ENCODE peak calls at places on chromosomes 13 and 19, in seven cellular contexts. One of them, this sample, is unnamed.

GRCh38 chr13:41649659-41650058 is 192.3 kb downstream of the RGCC start:
- DNase-seq in psoas muscle: no peak
- DNase-seq in mucosa of descending colon: no peak
- DNase-seq in OCI-LY7: peak; percentile 60
- DNase-seq in upper lobe of left lung: no peak
- DNase-seq in fibroblast of lung: peak; percentile 42
- DNase-seq in astrocyte of the spinal cord: peak; percentile 55
- DNase-seq in this sample: no peak

GRCh38 chr19:24073807-24074206 is 13.2 kb upstream of the ZNF254 start:
- DNase-seq in astrocyte of the spinal cord: no peak
- DNase-seq in fibroblast of lung: no peak
- DNase-seq in mucosa of descending colon: no peak
- DNase-seq in psoas muscle: no peak
- DNase-seq in OCI-LY7: no peak
- DNase-seq in upper lobe of left lung: no peak
- DNase-seq in this sample: no peak

GRCh38 chr19:50147462-50148423 is 15.3 kb downstream of the IZUMO2 start:
- DNase-seq in astrocyte of the spinal cord: peak; percentile 93
- DNase-seq in OCI-LY7: peak; percentile 25
- DNase-seq in mucosa of descending colon: peak; percentile 78
- DNase-seq in fibroblast of lung: peak; percentile 81
- DNase-seq in psoas muscle: peak; percentile 93
- DNase-seq in upper lobe of left lung: peak; percentile 93
- DNase-seq in this sample: peak; percentile 89

GRCh38 chr19:47658431-47659383 is 49.8 kb downstream of the BICRA start:
- DNase-seq in mucosa of descending colon: no peak
- DNase-seq in psoas muscle: peak; percentile 38
- DNase-seq in OCI-LY7: no peak
- DNase-seq in astrocyte of the spinal cord: peak; percentile 77
- DNase-seq in upper lobe of left lung: no peak
- DNase-seq in fibroblast of lung: no peak
- DNase-seq in this sample: no peak

GRCh38 chr13:99366075-99366987 is 59.1 kb upstream of the GPR183 start:
- DNase-seq in upper lobe of left lung: no peak
- DNase-seq in astrocyte of the spinal cord: no peak
- DNase-seq in psoas muscle: no peak
- DNase-seq in mucosa of descending colon: no peak
- DNase-seq in fibroblast of lung: no peak
- DNase-seq in OCI-LY7: no peak
- DNase-seq in this sample: no peak

GRCh38 chr19:35975608-35976214 is 19.3 kb upstream of the SDHAF1 start:
- DNase-seq in fibroblast of lung: peak; percentile 21
- DNase-seq in astrocyte of the spinal cord: peak; percentile 9
- DNase-seq in OCI-LY7: no peak
- DNase-seq in psoas muscle: no peak
- DNase-seq in upper lobe of left lung: no peak
- DNase-seq in mucosa of descending colon: no peak
- DNase-seq in this sample: no peak

GRCh38 chr13:30303269-30303668 is 4.1 kb downstream of the KATNAL1 start:
- DNase-seq in mucosa of descending colon: no peak
- DNase-seq in fibroblast of lung: no peak
- DNase-seq in psoas muscle: no peak
- DNase-seq in astrocyte of the spinal cord: no peak
- DNase-seq in OCI-LY7: no peak
- DNase-seq in upper lobe of left lung: no peak
- DNase-seq in this sample: no peak

GRCh38 chr13:33224191-33224590 is 61.4 kb downstream of the STARD13 start:
- DNase-seq in OCI-LY7: no peak
- DNase-seq in fibroblast of lung: no peak
- DNase-seq in astrocyte of the spinal cord: no peak
- DNase-seq in psoas muscle: no peak
- DNase-seq in upper lobe of left lung: no peak
- DNase-seq in mucosa of descending colon: no peak
- DNase-seq in this sample: no peak

GRCh38 chr19:18898081-18898532 is 2.1 kb upstream of the CERS1 start:
- DNase-seq in psoas muscle: no peak
- DNase-seq in astrocyte of the spinal cord: no peak
- DNase-seq in fibroblast of lung: no peak
- DNase-seq in upper lobe of left lung: peak; percentile 62
- DNase-seq in OCI-LY7: no peak
- DNase-seq in mucosa of descending colon: no peak
- DNase-seq in this sample: no peak

GRCh38 chr13:97429681-97430081 is 4.3 kb upstream of the RAP2A start:
- DNase-seq in OCI-LY7: no peak
- DNase-seq in psoas muscle: no peak
- DNase-seq in fibroblast of lung: peak; percentile 83
- DNase-seq in mucosa of descending colon: no peak
- DNase-seq in astrocyte of the spinal cord: peak; percentile 41
- DNase-seq in upper lobe of left lung: no peak
- DNase-seq in this sample: no peak

GRCh38 chr13:109510036-109510435 is 276.3 kb downstream of the IRS2 start:
- DNase-seq in upper lobe of left lung: no peak
- DNase-seq in OCI-LY7: no peak
- DNase-seq in mucosa of descending colon: no peak
- DNase-seq in fibroblast of lung: no peak
- DNase-seq in astrocyte of the spinal cord: no peak
- DNase-seq in psoas muscle: no peak
- DNase-seq in this sample: no peak
- H3K4me3 ChIP-seq in upper lobe of left lung: no peak overlapping the region
- H3K4me3 ChIP-seq in OCI-LY7: no peak overlapping the region
- H3K4me3 ChIP-seq in mucosa of descending colon: no peak overlapping the region
- H3K4me3 ChIP-seq in fibroblast of lung: no peak overlapping the region
- H3K4me3 ChIP-seq in astrocyte of the spinal cord: no peak overlapping the region
- H3K4me3 ChIP-seq in psoas muscle: no peak overlapping the region
- H3K4me3 ChIP-seq in this sample: no peak overlapping the region

DNA sequence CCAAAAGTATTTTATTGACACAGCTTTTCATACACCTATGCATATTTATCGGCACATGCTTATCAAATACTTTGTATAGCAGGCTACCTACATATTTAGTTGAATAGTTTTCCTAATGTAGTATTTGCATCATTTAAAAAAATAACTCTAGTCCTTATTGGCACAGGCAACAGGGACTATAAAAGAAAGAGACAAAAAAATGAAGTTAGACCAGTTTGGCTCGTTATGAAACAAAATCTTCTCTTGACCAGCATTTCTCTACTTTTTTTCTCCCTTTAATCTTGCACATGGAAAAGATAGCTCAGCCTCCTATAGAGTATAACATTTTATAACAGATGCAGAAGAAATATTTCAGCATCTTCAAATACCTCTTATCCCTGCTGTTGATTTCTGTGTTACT is 794.8 kb upstream of the MIR17HG start:
- DNase-seq in fibroblast of lung: no peak
- DNase-seq in psoas muscle: no peak
- DNase-seq in mucosa of descending colon: no peak
- DNase-seq in astrocyte of the spinal cord: no peak
- DNase-seq in OCI-LY7: no peak
- DNase-seq in upper lobe of left lung: no peak
- DNase-seq in this sample: no peak
- H3K4me3 ChIP-seq in fibroblast of lung: no peak overlapping the region
- H3K4me3 ChIP-seq in psoas muscle: no peak overlapping the region
- H3K4me3 ChIP-seq in mucosa of descending colon: no peak overlapping the region
- H3K4me3 ChIP-seq in astrocyte of the spinal cord: no peak overlapping the region
- H3K4me3 ChIP-seq in OCI-LY7: no peak overlapping the region
- H3K4me3 ChIP-seq in upper lobe of left lung: no peak overlapping the region
- H3K4me3 ChIP-seq in this sample: no peak overlapping the region

DNA sequence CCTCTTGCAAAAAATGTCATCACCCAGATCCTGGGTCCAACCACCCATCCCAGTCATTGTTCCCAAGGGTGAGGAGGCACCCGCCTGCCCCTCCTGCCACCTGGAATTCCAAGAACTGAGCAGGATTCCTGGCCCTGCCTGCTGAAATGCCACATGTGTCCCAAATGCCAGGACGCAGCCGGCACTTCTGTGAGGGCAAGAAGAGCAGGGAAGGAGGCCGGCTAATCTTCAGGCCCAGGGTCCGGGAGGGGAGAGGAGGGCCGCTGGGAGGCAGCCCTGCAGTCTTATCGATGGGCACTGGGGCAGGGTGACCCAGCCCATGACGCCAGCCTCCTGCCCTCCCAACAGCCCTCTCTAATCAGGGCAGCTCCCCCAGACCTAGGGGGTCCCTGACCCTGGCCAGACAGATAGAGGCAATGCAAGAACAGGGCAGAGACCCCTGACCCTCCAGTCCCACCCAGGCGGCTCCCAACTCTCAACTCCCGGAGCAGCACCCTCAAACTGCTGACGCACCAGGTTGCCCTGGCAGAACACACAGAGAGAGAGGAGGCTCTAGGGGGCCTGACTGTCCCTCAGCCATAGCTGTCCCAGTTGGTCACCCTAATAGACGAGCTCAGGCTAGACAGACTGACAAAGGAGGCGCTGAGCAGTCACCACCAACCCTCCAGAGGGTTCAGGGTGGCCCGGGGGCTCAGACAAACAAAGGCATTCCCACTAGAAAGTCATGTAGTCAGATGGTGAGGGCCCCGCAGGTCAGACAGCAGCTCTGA is 1.5 kb downstream of the MFSD12 start:
- DNase-seq in astrocyte of the spinal cord: no peak
- DNase-seq in psoas muscle: no peak
- DNase-seq in OCI-LY7: no peak
- DNase-seq in fibroblast of lung: no peak
- DNase-seq in mucosa of descending colon: peak; percentile 54
- DNase-seq in upper lobe of left lung: no peak
- DNase-seq in this sample: no peak
- H3K4me3 ChIP-seq in astrocyte of the spinal cord: peak overlapping the region; percentile 64
- H3K4me3 ChIP-seq in psoas muscle: peak overlapping the region; percentile 75
- H3K4me3 ChIP-seq in OCI-LY7: peak overlapping the region; percentile 72
- H3K4me3 ChIP-seq in fibroblast of lung: peak overlapping the region; percentile 41
- H3K4me3 ChIP-seq in mucosa of descending colon: no peak overlapping the region
- H3K4me3 ChIP-seq in upper lobe of left lung: peak overlapping the region; percentile 99
- H3K4me3 ChIP-seq in this sample: peak overlapping the region; percentile 89

GRCh38 chr19:5479958-5480357 is 24.7 kb downstream of the ZNRF4 start:
- DNase-seq in astrocyte of the spinal cord: no peak
- DNase-seq in mucosa of descending colon: no peak
- DNase-seq in fibroblast of lung: no peak
- DNase-seq in OCI-LY7: no peak
- DNase-seq in upper lobe of left lung: no peak
- DNase-seq in psoas muscle: no peak
- DNase-seq in this sample: no peak

GRCh38 chr19:5477451-5478215 is 22.4 kb downstream of the ZNRF4 start:
- DNase-seq in psoas muscle: no peak
- DNase-seq in OCI-LY7: no peak
- DNase-seq in mucosa of descending colon: no peak
- DNase-seq in fibroblast of lung: no peak
- DNase-seq in astrocyte of the spinal cord: no peak
- DNase-seq in upper lobe of left lung: no peak
- DNase-seq in this sample: no peak

GRCh38 chr19:5480427-5480836 is 25.2 kb downstream of the ZNRF4 start:
- DNase-seq in mucosa of descending colon: no peak
- DNase-seq in psoas muscle: no peak
- DNase-seq in upper lobe of left lung: no peak
- DNase-seq in astrocyte of the spinal cord: no peak
- DNase-seq in OCI-LY7: peak; percentile 42
- DNase-seq in fibroblast of lung: peak; percentile 14
- DNase-seq in this sample: no peak

GRCh38 chr19:5478925-5479588 is 23.8 kb downstream of the ZNRF4 start:
- DNase-seq in psoas muscle: no peak
- DNase-seq in upper lobe of left lung: no peak
- DNase-seq in OCI-LY7: no peak
- DNase-seq in astrocyte of the spinal cord: no peak
- DNase-seq in mucosa of descending colon: no peak
- DNase-seq in fibroblast of lung: no peak
- DNase-seq in this sample: no peak

GRCh38 chr19:5478241-5478924 is 23.2 kb downstream of the ZNRF4 start:
- DNase-seq in psoas muscle: no peak
- DNase-seq in fibroblast of lung: no peak
- DNase-seq in mucosa of descending colon: no peak
- DNase-seq in OCI-LY7: no peak
- DNase-seq in upper lobe of left lung: no peak
- DNase-seq in astrocyte of the spinal cord: no peak
- DNase-seq in this sample: no peak
- H3K4me3 ChIP-seq in psoas muscle: no peak overlapping the region
- H3K4me3 ChIP-seq in fibroblast of lung: no peak overlapping the region
- H3K4me3 ChIP-seq in mucosa of descending colon: no peak overlapping the region
- H3K4me3 ChIP-seq in OCI-LY7: no peak overlapping the region
- H3K4me3 ChIP-seq in upper lobe of left lung: no peak overlapping the region
- H3K4me3 ChIP-seq in astrocyte of the spinal cord: no peak overlapping the region
- H3K4me3 ChIP-seq in this sample: no peak overlapping the region

GRCh38 chr19:1014161-1015060 is 6.5 kb downstream of the TMEM259 start:
- DNase-seq in OCI-LY7: no peak
- DNase-seq in mucosa of descending colon: no peak
- DNase-seq in astrocyte of the spinal cord: no peak
- DNase-seq in upper lobe of left lung: peak; percentile 84
- DNase-seq in fibroblast of lung: no peak
- DNase-seq in psoas muscle: peak; percentile 45
- DNase-seq in this sample: no peak

GRCh38 chr19:1016647-1017114 is 4.2 kb downstream of the TMEM259 start:
- DNase-seq in psoas muscle: peak; percentile 72
- DNase-seq in fibroblast of lung: peak; percentile 59
- DNase-seq in astrocyte of the spinal cord: peak; percentile 48
- DNase-seq in upper lobe of left lung: no peak
- DNase-seq in OCI-LY7: no peak
- DNase-seq in mucosa of descending colon: no peak
- DNase-seq in this sample: no peak

GRCh38 chr19:1017115-1017905 is 3.6 kb downstream of the TMEM259 start:
- DNase-seq in psoas muscle: peak; percentile 59
- DNase-seq in mucosa of descending colon: peak; percentile 84
- DNase-seq in upper lobe of left lung: peak; percentile 84
- DNase-seq in OCI-LY7: no peak
- DNase-seq in astrocyte of the spinal cord: no peak
- DNase-seq in fibroblast of lung: no peak
- DNase-seq in this sample: peak; percentile 63

GRCh38 chr19:1015061-1015781 is 5.7 kb downstream of the TMEM259 start:
- DNase-seq in upper lobe of left lung: peak; percentile 81
- DNase-seq in OCI-LY7: no peak
- DNase-seq in astrocyte of the spinal cord: no peak
- DNase-seq in psoas muscle: peak; percentile 59
- DNase-seq in fibroblast of lung: no peak
- DNase-seq in mucosa of descending colon: no peak
- DNase-seq in this sample: no peak

DNA sequence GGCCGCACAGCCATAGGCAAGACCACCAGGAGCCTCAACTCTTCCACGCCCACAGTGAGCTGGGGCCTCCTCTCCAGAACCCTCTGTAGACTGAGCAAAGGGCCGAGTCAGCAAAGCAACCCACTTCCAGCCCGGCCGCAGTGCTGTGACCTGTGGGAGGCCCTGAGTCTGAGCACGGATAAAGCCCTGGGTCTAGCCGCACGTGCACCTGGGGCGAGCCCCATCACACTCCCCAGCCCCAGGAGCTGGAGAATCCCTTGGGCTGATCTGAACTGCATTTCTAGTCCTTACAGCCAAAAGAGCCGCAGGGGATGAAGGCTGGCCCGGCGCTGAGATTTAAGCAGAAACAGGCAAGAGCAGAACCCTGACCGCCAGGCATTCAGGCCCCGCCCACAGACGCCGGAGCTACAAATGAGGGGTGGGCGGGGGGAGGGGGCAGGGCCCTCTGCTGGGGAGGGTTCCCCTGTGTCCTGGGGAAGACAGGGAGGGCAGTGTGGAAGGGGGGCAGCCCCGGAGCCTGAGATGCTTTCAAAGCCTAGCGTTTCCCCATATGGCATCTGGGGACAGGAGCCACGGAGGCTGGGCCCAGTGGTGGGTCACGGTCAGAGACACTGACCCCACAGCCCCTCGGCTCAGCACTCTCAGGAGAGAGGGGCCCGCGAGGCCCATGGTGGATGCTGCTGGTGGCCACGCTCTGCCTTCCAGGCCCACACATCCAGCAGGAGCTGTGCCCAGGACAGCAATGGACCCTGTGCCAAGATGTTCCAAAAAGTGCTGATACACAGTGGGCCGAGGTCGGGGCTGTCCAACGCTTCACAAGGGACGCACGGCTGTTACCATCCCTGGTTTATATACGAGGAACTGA is 4.9 kb downstream of the TMEM259 start:
- DNase-seq in psoas muscle: peak; percentile 53
- DNase-seq in OCI-LY7: no peak
- DNase-seq in mucosa of descending colon: no peak
- DNase-seq in fibroblast of lung: no peak
- DNase-seq in astrocyte of the spinal cord: no peak
- DNase-seq in upper lobe of left lung: peak; percentile 72
- DNase-seq in this sample: peak; percentile 58
- H3K4me3 ChIP-seq in psoas muscle: peak overlapping the region; percentile 88
- H3K4me3 ChIP-seq in OCI-LY7: no peak overlapping the region
- H3K4me3 ChIP-seq in mucosa of descending colon: no peak overlapping the region
- H3K4me3 ChIP-seq in fibroblast of lung: no peak overlapping the region
- H3K4me3 ChIP-seq in astrocyte of the spinal cord: no peak overlapping the region
- H3K4me3 ChIP-seq in upper lobe of left lung: no peak overlapping the region
- H3K4me3 ChIP-seq in this sample: no peak overlapping the region

This sample was measured in right cardiac atrium.